ENCODE peak calls at places on chromosome 13, in five cellular contexts. I, A, T, S and K are unnamed samples.

GRCh38 chr13:36680918-36681317 is 7.1 kb downstream of the SERTM1 start:
- DNase-seq in I (no peak), T (no peak), S (no peak), A (no peak), K (no peak)

GRCh38 chr13:39881887-39882286 is 226.4 kb downstream of the COG6 start:
- DNase-seq in A (no peak), I (no peak), T (no peak), S (no peak), K (peak)

GRCh38 chr13:67554746-67555452 is 324.8 kb upstream of the PCDH9 start:
- DNase-seq in S (no peak), A (no peak), T (no peak), I (no peak), K (no peak)

GRCh38 chr13:106507560-106508274 is 27.7 kb downstream of the EFNB2 start:
- DNase-seq in I (no peak), T (no peak), S (no peak), A (no peak), K (peak)

GRCh38 chr13:101308247-101309013 is 107.9 kb downstream of the NALCN start:
- DNase-seq in I (no peak), S (no peak), A (no peak), T (no peak), K (no peak)

GRCh38 chr13:20814224-20814910 is 40.6 kb upstream of the EEF1AKMT1 start:
- DNase-seq in T (peak), I (peak), A (no peak), S (peak), K (peak)

GRCh38 chr13:114002771-114003321 is 29.0 kb upstream of the C13orf46 start:
- DNase-seq in I (no peak), A (no peak), T (no peak), S (no peak), K (no peak)

GRCh38 chr13:99228737-99229691 is 28.4 kb downstream of the UBAC2 start:
- DNase-seq in A (peak), S (no peak), T (peak), I (no peak), K (peak)

GRCh38 chr13:24724714-24725113 is 39.3 kb upstream of the RNF17 start:
- DNase-seq in S (no peak), I (no peak), T (no peak), A (no peak), K (no peak)

GRCh38 chr13:54337526-54337925 is 1308.9 kb downstream of the OLFM4 start:
- DNase-seq in A (no peak), T (no peak), I (no peak), S (no peak), K (no peak)

GRCh38 chr13:97567510-97568243 is 133.7 kb downstream of the RAP2A start:
- DNase-seq in I (peak), T (peak), A (no peak), S (peak), K (no peak)

GRCh38 chr13:50365683-50366391 is 350.6 kb downstream of the KCNRG start:
- DNase-seq in I (peak), S (no peak), A (peak), T (peak), K (no peak)

GRCh38 chr13:104105418-104106355 is 1039.5 kb upstream of the SLC10A2 start:
- DNase-seq in T (no peak), I (no peak), A (no peak), S (no peak), K (no peak)

GRCh38 chr13:23748591-23748990 is 140.6 kb downstream of the MIPEP start:
- DNase-seq in I (no peak), A (no peak), T (no peak), S (no peak), K (no peak)

GRCh38 chr13:71360041-71360440 is 507.0 kb downstream of the DACH1 start:
- DNase-seq in T (no peak), I (no peak), A (no peak), S (no peak), K (no peak)

GRCh38 chr13:82933986-82934385 is 948.3 kb downstream of the SLITRK1 start:
- DNase-seq in S (no peak), I (no peak), A (no peak), T (no peak), K (no peak)

GRCh38 chr13:66138172-66138811 is 1091.8 kb downstream of the PCDH9 start:
- DNase-seq in T (no peak), A (peak), S (no peak), I (no peak), K (no peak)

GRCh38 chr13:83819156-83819555 is 63.1 kb downstream of the SLITRK1 start:
- DNase-seq in T (no peak), A (no peak), S (no peak), I (no peak), K (no peak)

GRCh38 chr13:25213716-25214115 is 41.6 kb upstream of the AMER2 start:
- DNase-seq in A (no peak), S (no peak), T (no peak), I (no peak), K (no peak)

GRCh38 chr13:99199541-99200432 is 867 bp upstream of the UBAC2 start:
- DNase-seq in T (no peak), S (no peak), A (no peak), I (no peak), K (no peak)

GRCh38 chr13:112973577-112973951 is 4.5 kb downstream of the MCF2L start:
- DNase-seq in I (no peak), A (no peak), T (no peak), S (no peak), K (no peak)

GRCh38 chr13:88086577-88086976 is 415.4 kb downstream of the SLITRK5 start:
- DNase-seq in I (no peak), T (no peak), S (no peak), A (no peak), K (peak)

GRCh38 chr13:95710313-95710712 is 33.4 kb downstream of the DNAJC3 start:
- DNase-seq in A (no peak), I (no peak), S (no peak), T (no peak), K (peak)

GRCh38 chr13:79919109-79919508 is 421.8 kb downstream of the SPRY2 start:
- DNase-seq in T (no peak), I (no peak), A (no peak), S (no peak), K (no peak)

DNA sequence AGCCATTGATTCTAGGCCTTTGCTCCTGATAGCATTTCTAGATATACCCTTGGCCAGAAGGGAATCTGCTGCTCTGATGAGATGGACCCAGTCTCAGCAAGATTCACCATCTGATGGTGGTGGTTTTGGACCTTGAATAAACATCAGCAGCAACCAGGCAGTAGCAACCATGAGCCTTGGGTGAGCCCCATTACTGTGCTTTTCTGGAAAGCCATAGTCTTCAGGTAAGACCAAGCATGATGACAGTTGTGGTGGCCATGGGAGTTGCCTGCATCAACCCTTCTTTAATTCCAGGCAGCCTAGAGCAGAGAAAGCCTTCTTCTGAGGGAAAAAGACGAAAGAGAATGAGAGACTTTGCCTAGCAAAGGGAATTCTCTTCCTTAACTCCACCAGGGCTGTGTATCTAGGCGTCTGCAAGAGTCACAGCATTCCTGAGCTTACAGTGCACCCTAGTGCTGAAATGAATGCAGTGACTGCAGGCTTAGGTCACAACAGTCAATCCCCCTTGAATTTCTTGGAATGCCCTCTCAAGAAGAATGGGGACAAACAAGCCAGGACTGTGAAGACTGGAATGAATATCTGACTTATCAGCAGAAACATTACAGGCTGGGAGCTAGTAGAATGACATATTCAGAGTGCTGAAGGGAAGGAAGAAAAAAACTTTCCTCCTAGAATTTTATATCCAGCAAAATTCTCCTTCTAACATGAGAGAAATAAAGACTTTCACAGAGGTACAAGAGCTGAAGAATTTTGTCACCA is 942.4 kb upstream of the PCDH20 start:
- DNase-seq in A (peak), I (no peak), S (no peak), T (peak), K (peak)
- TF ChIP-seq CTCF in A (peak), I (no peak), S (no peak), T (peak), K (peak)

GRCh38 chr13:110912651-110913051 is 2.2 kb downstream of the ANKRD10 start:
- DNase-seq in S (no peak), A (no peak), I (no peak), T (no peak), K (no peak)

GRCh38 chr13:110913322-110913721 is 1.5 kb downstream of the ANKRD10 start:
- DNase-seq in I (no peak), A (peak), T (no peak), S (no peak), K (no peak)

GRCh38 chr13:110913911-110914292 is 967 bp downstream of the ANKRD10 start:
- DNase-seq in A (peak), T (no peak), S (no peak), I (no peak), K (no peak)

GRCh38 chr13:110910013-110910890 is 4.6 kb downstream of the ANKRD10 start:
- DNase-seq in I (no peak), A (no peak), T (no peak), S (no peak), K (no peak)

GRCh38 chr13:110911880-110912279 is 3.0 kb downstream of the ANKRD10 start:
- DNase-seq in I (no peak), T (no peak), S (no peak), A (no peak), K (no peak)
- H3K4me3 ChIP-seq in I (no peak), T (peak), S (peak), A (peak), K (peak)

DNA sequence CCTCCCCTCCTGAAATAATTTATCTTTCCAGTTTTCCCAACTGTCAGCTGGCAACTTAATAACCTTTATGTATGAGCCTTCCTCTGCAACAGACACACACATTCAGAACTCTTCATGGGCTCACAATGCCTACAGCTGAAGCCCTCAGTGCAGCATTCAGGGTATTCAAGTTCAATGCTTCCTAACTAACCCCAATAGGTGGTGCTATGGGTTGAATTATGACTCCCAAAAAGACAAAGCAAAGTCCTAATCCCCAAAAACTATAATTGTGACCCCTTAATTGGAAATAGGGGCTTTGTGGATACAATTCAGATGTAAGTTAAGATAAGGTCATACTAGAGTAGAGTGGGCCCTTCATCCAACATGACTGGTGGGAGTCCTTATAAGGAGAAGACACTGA is 202.2 kb downstream of the SUCLA2 start:
- DNase-seq in S (no peak), A (no peak), T (no peak), I (no peak), K (no peak)
- TF ChIP-seq CTCF in S (no peak), A (peak), T (peak), I (no peak), K (peak)

GRCh38 chr13:77028202-77028601 is 1.2 kb upstream of the FBXL3 start:
- DNase-seq in I (no peak), S (no peak), A (no peak), T (no peak), K (no peak)
- H3K4me3 ChIP-seq in I (no peak), S (peak), A (no peak), T (peak), K (peak)

DNA sequence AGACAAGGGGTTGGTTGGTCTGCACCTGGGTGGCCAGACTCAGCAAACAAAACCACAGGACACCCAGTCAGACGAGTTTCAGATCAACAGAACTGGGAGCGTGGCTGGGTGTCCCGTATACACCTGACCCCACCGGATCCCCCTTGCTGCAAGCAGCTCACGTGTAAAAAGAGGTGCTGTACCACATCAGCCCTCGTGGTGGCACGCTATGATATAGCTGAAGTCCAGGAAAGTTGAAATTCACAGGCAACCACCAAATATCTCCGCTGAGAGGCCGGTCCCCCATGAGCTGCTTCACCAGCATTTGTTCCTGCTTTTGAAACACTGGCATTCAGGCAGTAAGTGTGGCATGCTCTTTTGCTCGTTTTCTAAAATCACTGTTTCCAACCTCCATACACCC is 92.3 kb downstream of the TUBA3C start:
- DNase-seq in S (no peak), A (no peak), I (no peak), T (no peak), K (no peak)
- TF ChIP-seq CTCF in S (no peak), A (peak), I (no peak), T (no peak), K (no peak)

DNA sequence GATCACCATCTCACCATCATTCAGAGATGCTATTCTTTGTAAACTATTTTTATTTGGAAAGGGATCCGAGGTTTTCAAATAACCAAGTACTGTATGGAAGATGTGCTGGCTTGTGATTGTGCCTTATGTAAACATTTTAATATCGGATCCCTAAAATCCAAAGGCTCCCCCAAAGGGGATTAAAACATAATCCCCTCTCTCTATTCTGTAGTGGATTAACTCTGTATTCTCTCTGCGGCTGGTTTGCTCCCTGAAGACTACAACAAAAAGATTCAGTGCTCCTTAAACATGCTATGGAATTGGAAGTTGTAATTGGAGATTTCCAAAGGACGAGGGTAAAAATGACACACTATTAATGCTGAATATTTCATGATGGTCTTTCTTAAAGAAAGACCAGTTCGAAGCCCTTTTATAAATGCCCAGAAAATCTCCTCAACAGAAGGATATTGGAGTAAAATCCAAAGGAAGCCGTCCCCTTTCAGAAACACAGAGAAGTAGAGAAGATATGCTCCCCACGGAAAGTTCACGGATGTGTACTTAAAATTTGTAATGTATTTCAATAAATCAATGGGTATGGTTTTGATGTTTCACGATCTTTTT is 6.6 kb downstream of the MAB21L1 start:
- DNase-seq in T (no peak), A (no peak), S (no peak), I (no peak), K (no peak)
- H3K4me3 ChIP-seq in T (no peak), A (no peak), S (peak), I (no peak), K (no peak)

GRCh38 chr13:110716235-110716505 is 2.7 kb downstream of the ING1 start:
- DNase-seq in A (peak), I (peak), T (no peak), S (no peak), K (no peak)

GRCh38 chr13:110713642-110713952 is at the start of gene ING1:
- DNase-seq in S (no peak), T (no peak), I (no peak), A (no peak), K (no peak)

GRCh38 chr13:110713981-110714797 is 689 bp downstream of the ING1 start:
- DNase-seq in A (peak), S (peak), I (peak), T (no peak), K (no peak)

GRCh38 chr13:110715395-110716234 is 2.1 kb downstream of the ING1 start:
- DNase-seq in A (peak), I (peak), S (peak), T (peak), K (peak)

GRCh38 chr13:110714798-110715394 is 1.4 kb downstream of the ING1 start:
- DNase-seq in A (peak), I (peak), T (no peak), S (peak), K (no peak)
- TF ChIP-seq CTCF in A (no peak), I (no peak), T (no peak), S (no peak), K (no peak)

DNA sequence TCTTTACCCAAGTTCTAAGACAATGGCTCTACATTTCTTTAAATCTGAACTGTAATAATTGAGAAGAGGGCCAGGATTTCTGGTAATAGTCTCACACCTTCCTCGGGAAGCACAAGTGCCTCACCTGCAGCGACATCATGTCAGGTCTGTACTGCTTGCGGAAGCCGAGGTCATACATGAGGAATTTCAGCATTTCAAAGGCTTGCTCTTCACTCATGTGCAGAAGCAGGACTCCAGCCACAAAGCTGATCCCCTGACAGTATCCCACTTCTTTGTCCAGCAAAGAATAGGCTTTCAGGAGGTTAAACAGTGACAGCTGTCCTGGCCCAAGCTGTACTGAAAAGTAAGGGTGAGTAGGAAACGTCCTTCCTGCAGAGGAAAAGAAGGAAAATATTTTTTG is 182.8 kb downstream of the TBC1D4 start:
- DNase-seq in A (no peak), T (no peak), S (no peak), I (no peak), K (no peak)
- H3K4me3 ChIP-seq in A (no peak), T (no peak), S (no peak), I (no peak), K (no peak)

GRCh38 chr13:30892966-30893365 is 13.1 kb upstream of the MEDAG start:
- DNase-seq in A (peak), I (no peak), S (no peak), T (no peak), K (no peak)
- TF ChIP-seq CTCF in A (peak), I (no peak), S (no peak), T (peak), K (peak)

GRCh38 chr13:102401305-102401704 is 543 bp downstream of the FGF14 start:
- DNase-seq in I (no peak), T (no peak), A (no peak), S (no peak), K (no peak)
- H3K4me3 ChIP-seq in I (no peak), T (peak), A (no peak), S (peak), K (peak)